ENCODE peak calls at places on chromosomes 7 and 10, in four cellular contexts. X is mammary epithelial cell, V is PC-9, B is uterus. J is an unnamed sample.

GRCh38 chr7:105594034-105594433 is 12.7 kb upstream of the EFCAB10 start:
- DNase-seq in X (no peak), B (no peak), V (no peak), J (no peak)

GRCh38 chr10:112083526-112083925 is 100.0 kb downstream of the GPAM start:
- DNase-seq in V (no peak), B (no peak), X (no peak), J (no peak)

GRCh38 chr10:25682203-25682950 is 251.7 kb upstream of the MYO3A start:
- DNase-seq in X (peak; percentile 2), B (no peak), V (no peak), J (no peak)

GRCh38 chr10:6074489-6075301 is 12.5 kb upstream of the IL2RA start:
- DNase-seq in B (peak; percentile 48), V (no peak), X (peak; percentile 50), J (no peak)

GRCh38 chr7:81439591-81439990 is 330.3 kb downstream of the HGF start:
- DNase-seq in B (no peak), V (no peak), X (peak; percentile 7), J (no peak)

GRCh38 chr10:72740526-72740925 is 48.6 kb downstream of the MCU start:
- DNase-seq in B (no peak), X (peak; percentile 56), V (peak; percentile 37), J (no peak)

GRCh38 chr7:117134885-117135552 is 181.7 kb downstream of the ST7 start:
- DNase-seq in B (no peak), X (no peak), V (no peak), J (no peak)

GRCh38 chr10:70943249-70943648 is 54.9 kb upstream of the PCBD1 start:
- DNase-seq in V (no peak), X (no peak), B (no peak), J (no peak)

GRCh38 chr7:36303202-36304098 is 86.2 kb upstream of the ANLN start:
- DNase-seq in X (peak; percentile 86), V (peak; percentile 94), B (peak; percentile 63), J (peak; percentile 90)

GRCh38 chr10:114172241-114172640 is 1.8 kb downstream of the CCDC186 start:
- DNase-seq in X (no peak), V (no peak), B (no peak), J (no peak)

GRCh38 chr10:14625210-14625621 is 149.5 kb downstream of the FAM107B start:
- DNase-seq in B (no peak), X (no peak), V (no peak), J (no peak)

GRCh38 chr7:34672430-34672829 is 14.4 kb downstream of the NPSR1 start:
- DNase-seq in X (peak; percentile 60), B (no peak), V (no peak), J (no peak)

GRCh38 chr10:28763471-28763870 is 86.2 kb downstream of the BAMBI start:
- DNase-seq in V (no peak), B (no peak), X (no peak), J (no peak)

GRCh38 chr7:125316451-125316850 is 386.8 kb upstream of the POT1 start:
- DNase-seq in B (no peak), X (peak; percentile 65), V (peak; percentile 33), J (no peak)

GRCh38 chr7:94041529-94041928 is 37.4 kb upstream of the BET1 start:
- DNase-seq in X (peak; percentile 42), V (peak; percentile 1), B (no peak), J (no peak)

GRCh38 chr10:13139671-13140070 is 21.7 kb upstream of the MCM10 start:
- DNase-seq in X (no peak), V (no peak), B (no peak), J (no peak)

GRCh38 chr7:138246391-138246790 is 170.1 kb downstream of the AKR1D1 start:
- DNase-seq in B (no peak), X (no peak), V (no peak), J (no peak)

GRCh38 chr10:25382029-25382810 is 207.4 kb downstream of the GPR158 start:
- DNase-seq in V (no peak), X (no peak), B (no peak), J (no peak)

GRCh38 chr10:75038335-75038734 is 73.1 kb upstream of the SAMD8 start:
- DNase-seq in V (no peak), B (peak; percentile 71), X (no peak), J (no peak)

GRCh38 chr10:61733358-61733940 is 70.7 kb downstream of the CABCOCO1 start:
- DNase-seq in V (peak; percentile 9), B (peak; percentile 16), X (peak; percentile 19), J (no peak)

GRCh38 chr7:30027065-30027456 is 559 bp upstream of the FKBP14 start:
- DNase-seq in X (peak; percentile 77), B (no peak), V (no peak), J (no peak)

GRCh38 chr10:84401838-84402611 is 73.6 kb downstream of the CCSER2 start:
- DNase-seq in V (no peak), X (peak; percentile 6), B (no peak), J (no peak)

GRCh38 chr7:105794741-105795729 is 81.4 kb downstream of the ATXN7L1 start:
- DNase-seq in V (no peak), B (peak; percentile 54), X (peak; percentile 30), J (no peak)

GRCh38 chr10:24882047-24882698 is 70.2 kb downstream of the PRTFDC1 start:
- DNase-seq in X (peak; percentile 24), B (no peak), V (no peak), J (no peak)

GRCh38 chr10:95795602-95796001 is 39.6 kb downstream of the ENTPD1 start:
- DNase-seq in V (no peak), B (no peak), X (no peak), J (no peak)

GRCh38 chr7:128672927-128673517 is 930 bp downstream of the GARIN1A start:
- DNase-seq in V (no peak), B (no peak), X (no peak), J (no peak)

GRCh38 chr7:110868458-110868857 is 222.5 kb upstream of the LRRN3 start:
- DNase-seq in X (no peak), B (no peak), V (no peak), J (no peak)

GRCh38 chr7:75889826-75890225 is 11.0 kb downstream of the RHBDD2 start:
- DNase-seq in V (peak; percentile 60), X (no peak), B (no peak), J (no peak)

GRCh38 chr7:2010551-2011265 is 222.0 kb downstream of the MAD1L1 start:
- DNase-seq in B (no peak), X (no peak), V (no peak), J (no peak)

GRCh38 chr10:122713091-122713885 is 13.6 kb upstream of the C10orf120 start:
- DNase-seq in B (no peak), V (no peak), X (no peak), J (no peak)

GRCh38 chr10:49008505-49009202 is 69.0 kb upstream of the LRRC18 start:
- DNase-seq in X (no peak), V (no peak), B (no peak), J (no peak)

GRCh38 chr7:93194368-93194767 is 31.9 kb downstream of the HEPACAM2 start:
- DNase-seq in X (peak; percentile 59), V (no peak), B (no peak), J (no peak)

GRCh38 chr7:16301251-16301650 is 120.1 kb downstream of the CRPPA start:
- DNase-seq in B (no peak), X (no peak), V (no peak), J (no peak)

GRCh38 chr10:33006342-33006887 is 48.4 kb upstream of the ITGB1 start:
- DNase-seq in B (no peak), V (no peak), X (no peak), J (no peak)

GRCh38 chr10:103540722-103541121 is 47.2 kb downstream of the NEURL1 start:
- DNase-seq in B (no peak), X (peak; percentile 30), V (no peak), J (no peak)

DNA sequence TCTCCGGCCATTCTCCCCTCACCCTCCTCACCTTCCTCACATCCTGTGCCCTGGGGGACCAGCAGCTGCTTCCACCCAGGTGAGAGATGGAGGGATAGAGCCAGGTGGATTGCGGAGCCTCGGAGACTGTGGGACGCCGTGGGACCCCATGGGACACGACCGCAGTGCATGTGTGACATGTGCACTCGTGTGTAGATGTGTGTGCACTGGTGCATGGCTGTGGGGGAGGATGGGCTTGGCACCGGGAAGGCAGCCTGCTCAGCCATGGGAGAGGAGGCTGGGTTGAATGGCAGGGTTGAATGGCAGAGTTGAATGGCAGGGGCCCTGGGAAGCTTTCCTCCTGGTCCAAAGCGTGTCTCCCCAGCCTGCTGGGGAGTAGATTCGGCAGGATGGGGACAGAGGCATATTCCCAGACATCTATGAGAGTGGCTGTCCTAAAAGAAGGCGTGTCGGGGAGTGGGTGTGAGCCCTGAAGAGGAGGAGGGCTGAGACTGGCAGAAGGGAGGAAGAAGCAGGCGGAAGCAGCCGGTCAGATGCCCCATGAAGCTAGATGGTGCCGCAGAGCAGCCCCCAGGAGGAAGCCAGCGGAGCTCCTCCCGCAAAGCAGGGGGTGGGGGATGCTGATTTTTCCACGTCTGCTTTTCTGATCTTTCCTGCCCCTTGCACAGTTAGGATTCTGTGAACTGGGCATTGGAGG is 815 bp downstream of the GIMAP8 start:
- DNase-seq in X (no peak), V (no peak), B (peak; percentile 39), J (no peak)
- H3K4me1 ChIP-seq in X (no peaks in the 10 kb centered on the region), V (no peaks in the 10 kb centered on the region), B (no peaks in the 10 kb centered on the region), J (no peaks in the 10 kb centered on the region)

DNA sequence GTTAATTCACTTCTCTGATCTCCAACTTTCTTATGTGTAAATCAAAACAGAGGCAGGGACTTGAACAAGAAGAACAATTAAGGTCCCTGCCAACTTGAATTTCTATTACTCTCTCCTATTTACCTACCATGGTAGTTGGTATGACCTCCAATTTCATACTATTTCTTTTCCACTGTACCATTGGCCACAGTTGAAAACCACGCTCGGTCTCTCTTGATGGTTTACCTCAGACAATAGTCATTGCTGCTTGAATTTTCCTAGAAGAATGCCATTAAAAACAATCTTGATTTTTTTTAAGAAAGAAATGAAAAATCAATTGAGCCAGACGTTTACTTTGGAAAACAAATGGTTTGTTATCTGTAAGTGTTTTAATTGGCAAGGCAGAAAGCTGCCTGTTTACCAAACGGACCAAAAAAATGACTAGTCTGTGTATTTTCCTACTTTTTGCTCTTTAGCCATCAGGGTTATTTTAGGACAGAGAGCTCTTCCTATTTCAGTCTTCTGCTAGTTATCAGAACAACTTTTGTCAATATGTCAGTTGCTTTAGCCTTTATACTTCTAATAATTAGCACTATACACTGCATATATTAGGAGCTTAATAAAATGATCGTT is 157.5 kb upstream of the PLXDC2 start:
- DNase-seq in B (no peak), X (no peak), V (no peak), J (no peak)
- H3K9me3 ChIP-seq in B (no peaks in the 10 kb centered on the region), X (no peaks in the 10 kb centered on the region), V (no peaks in the 10 kb centered on the region), J (no peaks in the 10 kb centered on the region)

GRCh38 chr7:101932053-101932452 is 114.6 kb downstream of the CUX1 start:
- DNase-seq in X (no peak), V (no peak), B (no peak), J (no peak)
- H3K4me1 ChIP-seq in X (no peaks in the 10 kb centered on the region), V (no peaks in the 10 kb centered on the region), B (peaks cover 7% of the 10 kb centered on the region), J (peaks cover 36% of the 10 kb centered on the region)

DNA sequence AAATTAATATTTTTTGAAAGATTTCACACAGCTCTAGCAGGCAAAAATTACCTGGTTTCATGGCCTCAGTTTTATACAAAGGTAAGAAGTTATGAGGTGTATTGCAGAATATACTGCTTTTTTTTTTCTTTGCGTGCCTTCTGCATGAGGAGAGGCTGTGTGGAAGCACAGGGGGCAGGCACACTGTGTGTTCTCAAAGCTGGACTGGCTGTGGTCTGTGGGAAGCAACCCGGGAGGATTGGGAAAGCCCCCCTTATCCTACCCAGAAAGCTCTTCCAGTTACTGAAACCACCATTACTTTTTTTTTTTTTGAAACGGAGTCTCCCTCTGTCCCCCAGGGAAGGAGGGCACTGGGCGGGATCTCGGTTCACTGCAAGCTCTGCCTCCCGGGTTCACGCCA is 25.0 kb downstream of the ADARB2 start:
- DNase-seq in X (no peak), B (no peak), V (no peak), J (no peak)
- H3K9me3 ChIP-seq in X (peaks cover 25% of the 10 kb centered on the region), B (no peaks in the 10 kb centered on the region), V (no peaks in the 10 kb centered on the region), J (no peaks in the 10 kb centered on the region)

J was measured in thoracic aorta.